ENCODE peak calls at places on chromosome 21, in seven cellular contexts. Y is colonic mucosa, I is neural progenitor cell, Q is OCI-LY7, L is tibial artery, P is tibial nerve, D is left lung. M is an unnamed sample.

GRCh38 chr21:21715286-21715969 is 717.2 kb downstream of the NCAM2 start:
- DNase-seq in Y (no peak), I (no peak), Q (no peak), L (no peak), P (no peak), D (no peak), M (no peak)

GRCh38 chr21:36330904-36331303 is 10.9 kb downstream of the MORC3 start:
- DNase-seq in Y (peak; percentile 52), I (peak; percentile 57), Q (peak; percentile 76), L (peak; percentile 33), P (no peak), D (no peak), M (no peak)

GRCh38 chr21:36966846-36967657 is 583 bp upstream of the HLCS start:
- DNase-seq in Y (no peak), I (no peak), Q (no peak), L (peak; percentile 31), P (no peak), D (peak; percentile 36), M (no peak)

GRCh38 chr21:40208206-40208950 is 341.1 kb downstream of the PCP4 start:
- DNase-seq in Y (no peak), I (no peak), Q (no peak), L (no peak), P (no peak), D (no peak), M (no peak)

GRCh38 chr21:36482181-36482580 is 2.3 kb upstream of the CLDN14 start:
- DNase-seq in Y (no peak), I (no peak), Q (no peak), L (no peak), P (no peak), D (no peak), M (no peak)

GRCh38 chr21:30257773-30258172 is 25.0 kb downstream of the KRTAP24-1 start:
- DNase-seq in Y (peak; percentile 30), I (peak; percentile 75), Q (peak; percentile 13), L (no peak), P (no peak), D (no peak), M (no peak)

GRCh38 chr21:39863111-39863510 is 4.1 kb upstream of the PCP4 start:
- DNase-seq in Y (peak; percentile 57), I (no peak), Q (no peak), L (no peak), P (no peak), D (peak; percentile 56), M (no peak)

GRCh38 chr21:30408782-30409494 is 13.1 kb downstream of the KRTAP13-1 start:
- DNase-seq in Y (peak; percentile 65), I (peak; percentile 89), Q (no peak), L (no peak), P (no peak), D (peak; percentile 58), M (peak; percentile 59)

GRCh38 chr21:17270234-17270633 is 242.6 kb upstream of the CXADR start:
- DNase-seq in Y (no peak), I (peak; percentile 38), Q (peak; percentile 12), L (peak; percentile 51), P (peak; percentile 24), D (no peak), M (peak; percentile 33)

GRCh38 chr21:21165063-21165645 is 166.9 kb downstream of the NCAM2 start:
- DNase-seq in Y (no peak), I (no peak), Q (no peak), L (no peak), P (no peak), D (no peak), M (no peak)

GRCh38 chr21:14453964-14454641 is 71.2 kb upstream of the HSPA13 start:
- DNase-seq in Y (no peak), I (peak; percentile 1), Q (no peak), L (no peak), P (no peak), D (no peak), M (no peak)

GRCh38 chr21:37427221-37427620 is 60.6 kb downstream of the DYRK1A start:
- DNase-seq in Y (no peak), I (no peak), Q (no peak), L (no peak), P (no peak), D (no peak), M (no peak)

GRCh38 chr21:17613242-17613676 is 558 bp upstream of the BTG3 start:
- DNase-seq in Y (peak; percentile 41), I (no peak), Q (peak; percentile 29), L (peak; percentile 55), P (peak; percentile 17), D (peak; percentile 82), M (no peak)

GRCh38 chr21:29904359-29905282 is 35.2 kb downstream of the GRIK1 start:
- DNase-seq in Y (no peak), I (no peak), Q (no peak), L (no peak), P (no peak), D (no peak), M (no peak)

GRCh38 chr21:34989337-34990151 is 59.6 kb downstream of the RUNX1 start:
- DNase-seq in Y (no peak), I (peak; percentile 25), Q (no peak), L (no peak), P (no peak), D (no peak), M (no peak)

GRCh38 chr21:28177008-28177603 is 815.6 kb downstream of the LTN1 start:
- DNase-seq in Y (no peak), I (no peak), Q (no peak), L (no peak), P (no peak), D (no peak), M (no peak)

GRCh38 chr21:35203093-35204021 is 154.3 kb upstream of the RUNX1 start:
- DNase-seq in Y (no peak), I (no peak), Q (no peak), L (no peak), P (no peak), D (no peak), M (no peak)

GRCh38 chr21:14215971-14216621 is at the start of gene RBM11:
- DNase-seq in Y (peak; percentile 78), I (peak; percentile 94), Q (peak; percentile 82), L (peak; percentile 26), P (peak; percentile 34), D (peak; percentile 67), M (peak; percentile 73)

GRCh38 chr21:37787456-37787855 is 128.8 kb downstream of the KCNJ6 start:
- DNase-seq in Y (no peak), I (no peak), Q (no peak), L (no peak), P (no peak), D (no peak), M (no peak)

GRCh38 chr21:45380566-45380965 is 24.4 kb upstream of the COL18A1 start:
- DNase-seq in Y (no peak), I (no peak), Q (no peak), L (peak; percentile 11), P (no peak), D (peak; percentile 19), M (no peak)

GRCh38 chr21:45382698-45383000 is 22.3 kb upstream of the COL18A1 start:
- DNase-seq in Y (no peak), I (no peak), Q (no peak), L (no peak), P (no peak), D (peak; percentile 18), M (no peak)

GRCh38 chr21:45381865-45382697 is 22.9 kb upstream of the COL18A1 start:
- DNase-seq in Y (no peak), I (no peak), Q (no peak), L (peak; percentile 14), P (no peak), D (peak; percentile 24), M (no peak)

GRCh38 chr21:45379901-45380330 is 25.0 kb upstream of the COL18A1 start:
- DNase-seq in Y (no peak), I (no peak), Q (no peak), L (peak; percentile 19), P (no peak), D (peak; percentile 11), M (no peak)

GRCh38 chr21:45381036-45381787 is 23.8 kb upstream of the COL18A1 start:
- DNase-seq in Y (no peak), I (no peak), Q (no peak), L (no peak), P (no peak), D (peak; percentile 19), M (no peak)
- H3K27ac ChIP-seq in Y (no peak overlapping the region), I (no peak overlapping the region), Q (no peak overlapping the region), L (no peak overlapping the region), P (no peak overlapping the region), D (no peak overlapping the region), M (no peak overlapping the region)

GRCh38 chr21:31556662-31557061 is 102.8 kb upstream of the SOD1 start:
- DNase-seq in Y (no peak), I (peak; percentile 43), Q (no peak), L (no peak), P (no peak), D (no peak), M (no peak)
- H3K27ac ChIP-seq in Y (no peak overlapping the region), I (no peak overlapping the region), Q (no peak overlapping the region), L (no peak overlapping the region), P (no peak overlapping the region), D (no peak overlapping the region), M (no peak overlapping the region)

GRCh38 chr21:32335601-32336575 is 37.2 kb downstream of the MRAP start:
- DNase-seq in Y (no peak), I (no peak), Q (no peak), L (no peak), P (no peak), D (no peak), M (no peak)
- H3K27ac ChIP-seq in Y (no peak overlapping the region), I (peak overlapping the region; percentile 37), Q (no peak overlapping the region), L (no peak overlapping the region), P (peak overlapping the region; percentile 92), D (no peak overlapping the region), M (no peak overlapping the region)

GRCh38 chr21:46295177-46295711 is 9.1 kb downstream of the YBEY start:
- DNase-seq in Y (no peak), I (peak; percentile 28), Q (no peak), L (no peak), P (no peak), D (no peak), M (no peak)
- H3K27ac ChIP-seq in Y (no peak overlapping the region), I (peak overlapping the region; percentile 29), Q (no peak overlapping the region), L (no peak overlapping the region), P (peak overlapping the region; percentile 72), D (no peak overlapping the region), M (no peak overlapping the region)

GRCh38 chr21:32329776-32330175 is 31.1 kb downstream of the MRAP start:
- DNase-seq in Y (no peak), I (no peak), Q (no peak), L (no peak), P (no peak), D (no peak), M (no peak)
- H3K27ac ChIP-seq in Y (no peak overlapping the region), I (no peak overlapping the region), Q (no peak overlapping the region), L (peak overlapping the region; percentile 47), P (peak overlapping the region; percentile 82), D (no peak overlapping the region), M (no peak overlapping the region)

GRCh38 chr21:41678944-41679343 is 87.9 kb downstream of the RIPK4 start:
- DNase-seq in Y (peak; percentile 97), I (peak; percentile 96), Q (no peak), L (peak; percentile 88), P (peak; percentile 88), D (peak; percentile 97), M (peak; percentile 98)
- H3K27ac ChIP-seq in Y (peak overlapping the region; percentile 96), I (no peak overlapping the region), Q (no peak overlapping the region), L (peak overlapping the region; percentile 58), P (peak overlapping the region; percentile 80), D (peak overlapping the region; percentile 80), M (peak overlapping the region; percentile 93)

GRCh38 chr21:38814126-38815059 is 8.7 kb downstream of the ETS2 start:
- DNase-seq in Y (peak; percentile 41), I (peak; percentile 55), Q (no peak), L (no peak), P (no peak), D (no peak), M (no peak)
- H3K27ac ChIP-seq in Y (peak overlapping the region; percentile 95), I (no peak overlapping the region), Q (no peak overlapping the region), L (no peak overlapping the region), P (no peak overlapping the region), D (peak overlapping the region; percentile 19), M (no peak overlapping the region)

GRCh38 chr21:15729346-15729673 is 472 bp upstream of the USP25 start:
- DNase-seq in Y (no peak), I (no peak), Q (no peak), L (no peak), P (no peak), D (no peak), M (no peak)
- H3K27ac ChIP-seq in Y (peak overlapping the region; percentile 93), I (no peak overlapping the region), Q (no peak overlapping the region), L (peak overlapping the region; percentile 96), P (peak overlapping the region; percentile 94), D (peak overlapping the region; percentile 97), M (peak overlapping the region; percentile 99)

M was measured in breast epithelium.